ENCODE peak calls at places on chromosomes 3 and 15, in five cellular contexts. O is effector memory CD8-positive, alpha-beta T cell; Z is B cell; B is substantia nigra; X is HTR-8/SVneo. M is an unnamed sample.

GRCh38 chr15:94324835-94325767 is 93.7 kb downstream of the MCTP2 start:
- DNase-seq in Z (no peak), X (no peak), B (no peak), O (peak), M (no peak)

GRCh38 chr3:42019144-42019952 is 57.4 kb upstream of the ULK4 start:
- DNase-seq in X (no peak), Z (no peak), O (no peak), B (no peak), M (no peak)

GRCh38 chr3:78726545-78726944 is 1041.3 kb downstream of the ROBO1 start:
- DNase-seq in O (no peak), Z (no peak), X (no peak), B (no peak), M (no peak)

GRCh38 chr3:54836876-54837275 is 91.0 kb downstream of the LRTM1 start:
- DNase-seq in Z (no peak), X (no peak), O (no peak), B (no peak), M (no peak)

GRCh38 chr15:27057904-27058645 is 87.1 kb downstream of the GABRG3 start:
- DNase-seq in Z (no peak), B (no peak), X (no peak), O (no peak), M (no peak)

GRCh38 chr3:52121459-52121795 is 32.8 kb downstream of the POC1A start:
- DNase-seq in O (no peak), Z (peak), B (peak), X (no peak), M (no peak)

GRCh38 chr3:144502398-144502797 is 530.8 kb downstream of the DIPK2A start:
- DNase-seq in B (no peak), Z (no peak), X (no peak), O (no peak), M (no peak)

GRCh38 chr3:120450261-120450913 is 405 bp downstream of the FSTL1 start:
- DNase-seq in B (no peak), Z (peak), O (no peak), X (no peak), M (peak)

GRCh38 chr15:90557651-90558084 is 27.9 kb downstream of the CRTC3 start:
- DNase-seq in B (peak), X (no peak), O (no peak), Z (no peak), M (no peak)

GRCh38 chr3:184545769-184546168 is 15.8 kb upstream of the EPHB3 start:
- DNase-seq in B (no peak), Z (no peak), X (no peak), O (no peak), M (no peak)

GRCh38 chr15:92277776-92278175 is 115.9 kb upstream of the ST8SIA2 start:
- DNase-seq in Z (no peak), O (no peak), B (no peak), X (no peak), M (peak)

GRCh38 chr15:87033056-87033455 is 953.4 kb downstream of the AGBL1 start:
- DNase-seq in Z (no peak), X (no peak), O (no peak), B (no peak), M (no peak)

GRCh38 chr15:72307036-72307435 is 12.9 kb downstream of the CELF6 start:
- DNase-seq in Z (no peak), O (no peak), B (no peak), X (no peak), M (no peak)

GRCh38 chr15:61115679-61116078 is 113.4 kb downstream of the RORA start:
- DNase-seq in B (no peak), X (no peak), O (no peak), Z (no peak), M (no peak)

GRCh38 chr3:127899200-127899599 is 15.8 kb upstream of the KBTBD12 start:
- DNase-seq in O (no peak), B (no peak), Z (no peak), X (no peak), M (no peak)

GRCh38 chr3:12286927-12287726 is 1.7 kb upstream of the PPARG start:
- DNase-seq in B (no peak), Z (no peak), X (no peak), O (no peak), M (peak)

GRCh38 chr15:83653288-83653638 is 660 bp upstream of the ADAMTSL3 start:
- DNase-seq in B (no peak), X (no peak), Z (no peak), O (no peak), M (no peak)

GRCh38 chr3:112308151-112308911 is 14.3 kb upstream of the SLC9C1 start:
- DNase-seq in Z (no peak), B (no peak), O (no peak), X (no peak), M (no peak)

GRCh38 chr15:44193651-44194396 is 1.2 kb downstream of the FRMD5 start:
- DNase-seq in X (peak), B (no peak), Z (peak), O (no peak), M (peak)

GRCh38 chr3:184466413-184466960 is 86.6 kb downstream of the CHRD start:
- DNase-seq in Z (peak), O (no peak), B (no peak), X (no peak), M (no peak)

GRCh38 chr3:138270245-138270644 is 59.4 kb downstream of the NME9 start:
- DNase-seq in O (no peak), Z (no peak), B (no peak), X (no peak), M (no peak)

GRCh38 chr3:8524656-8525399 is 23.2 kb downstream of the LMCD1 start:
- DNase-seq in O (no peak), Z (no peak), X (no peak), B (no peak), M (no peak)

GRCh38 chr3:72554689-72555088 is 293.6 kb downstream of the SHQ1 start:
- DNase-seq in B (no peak), X (no peak), Z (no peak), O (no peak), M (no peak)

GRCh38 chr15:59998256-59999063 is 5.7 kb upstream of the FOXB1 start:
- DNase-seq in X (no peak), B (no peak), O (no peak), Z (no peak), M (no peak)

GRCh38 chr15:101378356-101378755 is 83.3 kb upstream of the SNRPA1 start:
- DNase-seq in B (no peak), Z (no peak), O (no peak), X (no peak), M (no peak)